ENCODE peak calls at places on chromosomes 16 and 17, in seven cellular contexts. One of them, this sample, is unnamed. For H3K4me1, the result is how much of the 10 kb centered on the place peaks cover.

GRCh38 chr16:16093625-16094332 is 129.5 kb downstream of the ABCC6 start:
- DNase-seq in A549: no peak
- DNase-seq in naive thymus-derived CD4-positive, alpha-beta T cell: no peak
- DNase-seq in ovary: peak
- DNase-seq in cardiac muscle cell: no peak
- DNase-seq in astrocyte: no peak
- DNase-seq in CD8-positive, alpha-beta T cell: no peak
- DNase-seq in this sample: no peak

GRCh38 chr16:774086-775001 is 13.8 kb downstream of the MSLN start:
- DNase-seq in A549: no peak
- DNase-seq in naive thymus-derived CD4-positive, alpha-beta T cell: no peak
- DNase-seq in ovary: no peak
- DNase-seq in cardiac muscle cell: no peak
- DNase-seq in astrocyte: no peak
- DNase-seq in CD8-positive, alpha-beta T cell: no peak
- DNase-seq in this sample: no peak

GRCh38 chr17:61183793-61184192 is 215.8 kb upstream of the TBX2 start:
- DNase-seq in A549: no peak
- DNase-seq in naive thymus-derived CD4-positive, alpha-beta T cell: no peak
- DNase-seq in ovary: no peak
- DNase-seq in cardiac muscle cell: no peak
- DNase-seq in astrocyte: no peak
- DNase-seq in CD8-positive, alpha-beta T cell: no peak
- DNase-seq in this sample: no peak

GRCh38 chr16:28863929-28864886 is 565 bp downstream of the SH2B1 start:
- DNase-seq in A549: no peak
- DNase-seq in naive thymus-derived CD4-positive, alpha-beta T cell: no peak
- DNase-seq in ovary: peak
- DNase-seq in cardiac muscle cell: peak
- DNase-seq in astrocyte: peak
- DNase-seq in CD8-positive, alpha-beta T cell: no peak
- DNase-seq in this sample: no peak

GRCh38 chr16:14399397-14400284 is 230.4 kb downstream of the PARN start:
- DNase-seq in A549: peak
- DNase-seq in naive thymus-derived CD4-positive, alpha-beta T cell: no peak
- DNase-seq in ovary: peak
- DNase-seq in cardiac muscle cell: peak
- DNase-seq in astrocyte: peak
- DNase-seq in CD8-positive, alpha-beta T cell: no peak
- DNase-seq in this sample: no peak

GRCh38 chr16:23384878-23385277 is 68.1 kb downstream of the COG7 start:
- DNase-seq in A549: no peak
- DNase-seq in naive thymus-derived CD4-positive, alpha-beta T cell: no peak
- DNase-seq in ovary: no peak
- DNase-seq in cardiac muscle cell: no peak
- DNase-seq in astrocyte: peak
- DNase-seq in CD8-positive, alpha-beta T cell: no peak
- DNase-seq in this sample: no peak

GRCh38 chr17:82983510-82984248 is 95.7 kb upstream of the METRNL start:
- DNase-seq in A549: no peak
- DNase-seq in naive thymus-derived CD4-positive, alpha-beta T cell: no peak
- DNase-seq in ovary: no peak
- DNase-seq in cardiac muscle cell: no peak
- DNase-seq in astrocyte: no peak
- DNase-seq in CD8-positive, alpha-beta T cell: no peak
- DNase-seq in this sample: no peak

GRCh38 chr17:42031584-42031983 is 11.7 kb downstream of the NKIRAS2 start:
- DNase-seq in A549: no peak
- DNase-seq in naive thymus-derived CD4-positive, alpha-beta T cell: no peak
- DNase-seq in ovary: no peak
- DNase-seq in cardiac muscle cell: no peak
- DNase-seq in astrocyte: no peak
- DNase-seq in CD8-positive, alpha-beta T cell: no peak
- DNase-seq in this sample: no peak

GRCh38 chr17:79733692-79734070 is 2.9 kb downstream of the ENPP7 start:
- DNase-seq in A549: no peak
- DNase-seq in naive thymus-derived CD4-positive, alpha-beta T cell: no peak
- DNase-seq in ovary: no peak
- DNase-seq in cardiac muscle cell: no peak
- DNase-seq in astrocyte: no peak
- DNase-seq in CD8-positive, alpha-beta T cell: no peak
- DNase-seq in this sample: no peak

GRCh38 chr16:79042886-79043285 is 557.7 kb downstream of the MAF start:
- DNase-seq in A549: no peak
- DNase-seq in naive thymus-derived CD4-positive, alpha-beta T cell: peak
- DNase-seq in ovary: no peak
- DNase-seq in cardiac muscle cell: no peak
- DNase-seq in astrocyte: no peak
- DNase-seq in CD8-positive, alpha-beta T cell: no peak
- DNase-seq in this sample: no peak

GRCh38 chr17:70190959-70191805 is 21.9 kb downstream of the KCNJ2 start:
- DNase-seq in A549: no peak
- DNase-seq in naive thymus-derived CD4-positive, alpha-beta T cell: no peak
- DNase-seq in ovary: no peak
- DNase-seq in cardiac muscle cell: no peak
- DNase-seq in astrocyte: no peak
- DNase-seq in CD8-positive, alpha-beta T cell: no peak
- DNase-seq in this sample: no peak

GRCh38 chr16:14486520-14487303 is 143.3 kb downstream of the PARN start:
- DNase-seq in A549: peak
- DNase-seq in naive thymus-derived CD4-positive, alpha-beta T cell: no peak
- DNase-seq in ovary: peak
- DNase-seq in cardiac muscle cell: peak
- DNase-seq in astrocyte: peak
- DNase-seq in CD8-positive, alpha-beta T cell: no peak
- DNase-seq in this sample: no peak

GRCh38 chr16:25110392-25110947 is 1.1 kb upstream of the LCMT1 start:
- DNase-seq in A549: no peak
- DNase-seq in naive thymus-derived CD4-positive, alpha-beta T cell: no peak
- DNase-seq in ovary: no peak
- DNase-seq in cardiac muscle cell: no peak
- DNase-seq in astrocyte: no peak
- DNase-seq in CD8-positive, alpha-beta T cell: no peak
- DNase-seq in this sample: peak

GRCh38 chr17:34981538-34982241 is 1.4 kb downstream of the LIG3 start:
- DNase-seq in A549: no peak
- DNase-seq in naive thymus-derived CD4-positive, alpha-beta T cell: no peak
- DNase-seq in ovary: no peak
- DNase-seq in cardiac muscle cell: peak
- DNase-seq in astrocyte: peak
- DNase-seq in CD8-positive, alpha-beta T cell: no peak
- DNase-seq in this sample: no peak

GRCh38 chr17:36856169-36856568 is 81.1 kb upstream of the LHX1 start:
- DNase-seq in A549: no peak
- DNase-seq in naive thymus-derived CD4-positive, alpha-beta T cell: no peak
- DNase-seq in ovary: no peak
- DNase-seq in cardiac muscle cell: no peak
- DNase-seq in astrocyte: no peak
- DNase-seq in CD8-positive, alpha-beta T cell: no peak
- DNase-seq in this sample: no peak
- H3K4me1 ChIP-seq in A549: under half
- H3K4me1 ChIP-seq in naive thymus-derived CD4-positive, alpha-beta T cell: under half
- H3K4me1 ChIP-seq in ovary: under half
- H3K4me1 ChIP-seq in cardiac muscle cell: under half
- H3K4me1 ChIP-seq in astrocyte: under half
- H3K4me1 ChIP-seq in CD8-positive, alpha-beta T cell: under half
- H3K4me1 ChIP-seq in this sample: under half

GRCh38 chr17:2595200-2595599 is 1.7 kb downstream of the PAFAH1B1 start:
- DNase-seq in A549: no peak
- DNase-seq in naive thymus-derived CD4-positive, alpha-beta T cell: no peak
- DNase-seq in ovary: no peak
- DNase-seq in cardiac muscle cell: no peak
- DNase-seq in astrocyte: no peak
- DNase-seq in CD8-positive, alpha-beta T cell: no peak
- DNase-seq in this sample: no peak
- H3K4me1 ChIP-seq in A549: under half
- H3K4me1 ChIP-seq in naive thymus-derived CD4-positive, alpha-beta T cell: under half
- H3K4me1 ChIP-seq in ovary: under half
- H3K4me1 ChIP-seq in cardiac muscle cell: under half
- H3K4me1 ChIP-seq in astrocyte: under half
- H3K4me1 ChIP-seq in CD8-positive, alpha-beta T cell: under half
- H3K4me1 ChIP-seq in this sample: under half

DNA sequence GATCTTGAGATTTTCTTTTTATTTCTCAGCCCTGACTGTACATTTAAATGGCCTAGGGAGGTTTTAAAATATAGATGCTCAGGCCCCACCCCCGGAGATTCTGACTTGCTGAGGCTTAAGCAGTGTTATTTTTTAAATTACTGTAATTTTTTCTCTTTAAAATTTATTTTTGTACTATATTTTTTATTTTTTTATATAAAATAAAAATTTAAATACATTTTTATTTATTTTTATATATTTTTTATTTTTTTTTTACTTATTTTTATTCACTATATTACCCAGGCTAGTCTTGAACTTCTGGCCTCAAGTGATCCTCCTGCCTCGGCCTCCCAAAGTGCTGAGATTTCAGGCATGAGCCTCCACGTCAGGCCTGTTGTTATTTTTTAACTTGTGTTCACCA is 83.3 kb downstream of the KATNIP start:
- DNase-seq in A549: no peak
- DNase-seq in naive thymus-derived CD4-positive, alpha-beta T cell: no peak
- DNase-seq in ovary: no peak
- DNase-seq in cardiac muscle cell: no peak
- DNase-seq in astrocyte: no peak
- DNase-seq in CD8-positive, alpha-beta T cell: no peak
- DNase-seq in this sample: no peak
- H3K4me1 ChIP-seq in A549: under half
- H3K4me1 ChIP-seq in naive thymus-derived CD4-positive, alpha-beta T cell: under half
- H3K4me1 ChIP-seq in ovary: under half
- H3K4me1 ChIP-seq in cardiac muscle cell: under half
- H3K4me1 ChIP-seq in astrocyte: under half
- H3K4me1 ChIP-seq in CD8-positive, alpha-beta T cell: under half
- H3K4me1 ChIP-seq in this sample: under half

GRCh38 chr16:2024026-2024425 is 2.7 kb upstream of the NHERF2 start:
- DNase-seq in A549: no peak
- DNase-seq in naive thymus-derived CD4-positive, alpha-beta T cell: no peak
- DNase-seq in ovary: no peak
- DNase-seq in cardiac muscle cell: no peak
- DNase-seq in astrocyte: no peak
- DNase-seq in CD8-positive, alpha-beta T cell: no peak
- DNase-seq in this sample: no peak
- H3K4me1 ChIP-seq in A549: under half
- H3K4me1 ChIP-seq in naive thymus-derived CD4-positive, alpha-beta T cell: under half
- H3K4me1 ChIP-seq in ovary: under half
- H3K4me1 ChIP-seq in cardiac muscle cell: under half
- H3K4me1 ChIP-seq in astrocyte: under half
- H3K4me1 ChIP-seq in CD8-positive, alpha-beta T cell: under half
- H3K4me1 ChIP-seq in this sample: under half

DNA sequence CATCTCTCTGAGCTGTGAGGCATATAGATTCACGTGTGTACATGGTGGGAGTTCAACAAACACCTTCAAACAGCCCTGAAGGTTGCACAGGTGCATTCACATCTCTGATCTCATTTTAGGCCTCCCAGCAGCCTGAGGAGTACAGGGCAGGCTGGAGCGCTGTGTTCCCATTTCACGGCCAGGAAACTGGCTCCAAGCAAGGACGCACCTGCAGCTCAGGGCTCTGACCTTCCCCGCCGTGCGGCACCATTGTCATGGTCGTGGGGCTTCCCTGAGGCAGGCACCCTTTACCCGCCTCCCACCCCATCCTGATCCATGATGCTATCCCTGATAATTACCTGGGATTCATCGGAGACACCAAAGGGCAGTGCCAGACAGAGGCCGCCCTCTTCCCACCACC is 4.8 kb upstream of the CD300A start:
- DNase-seq in A549: no peak
- DNase-seq in naive thymus-derived CD4-positive, alpha-beta T cell: no peak
- DNase-seq in ovary: no peak
- DNase-seq in cardiac muscle cell: no peak
- DNase-seq in astrocyte: no peak
- DNase-seq in CD8-positive, alpha-beta T cell: no peak
- DNase-seq in this sample: no peak
- H3K4me1 ChIP-seq in A549: under half
- H3K4me1 ChIP-seq in naive thymus-derived CD4-positive, alpha-beta T cell: half or more
- H3K4me1 ChIP-seq in ovary: under half
- H3K4me1 ChIP-seq in cardiac muscle cell: under half
- H3K4me1 ChIP-seq in astrocyte: under half
- H3K4me1 ChIP-seq in CD8-positive, alpha-beta T cell: half or more
- H3K4me1 ChIP-seq in this sample: under half

DNA sequence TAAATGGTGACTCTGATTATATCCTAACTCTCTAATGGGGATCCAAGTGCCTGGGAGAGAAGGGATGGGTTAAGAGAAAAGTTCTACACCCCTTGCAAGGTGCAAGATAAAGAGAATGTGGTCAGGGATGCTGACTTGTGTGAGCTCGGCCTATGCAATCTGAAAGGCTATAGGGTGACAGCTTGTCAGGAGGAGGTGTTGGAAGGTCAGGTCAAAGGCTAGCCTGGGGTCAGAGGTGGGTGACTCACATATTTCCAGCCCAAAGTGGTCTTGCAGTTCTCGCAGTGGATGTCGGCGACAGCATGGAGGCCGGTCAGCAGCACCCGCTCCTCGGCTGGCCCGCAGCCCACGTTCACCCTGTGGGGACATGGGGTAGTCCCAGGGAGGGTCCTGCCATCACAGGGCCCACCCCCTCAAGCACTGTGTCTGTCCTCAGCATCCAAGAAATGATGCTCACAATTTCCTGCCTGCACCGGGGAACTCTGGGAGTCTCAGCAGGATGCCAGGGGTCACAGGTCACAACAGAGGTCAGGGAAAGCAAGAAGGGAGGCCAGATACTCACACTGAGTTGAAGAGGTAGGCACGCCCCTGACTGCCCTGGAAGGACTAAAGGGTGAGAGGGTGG is 1.4 kb downstream of the YPEL3 start:
- DNase-seq in A549: no peak
- DNase-seq in naive thymus-derived CD4-positive, alpha-beta T cell: no peak
- DNase-seq in ovary: peak
- DNase-seq in cardiac muscle cell: no peak
- DNase-seq in astrocyte: no peak
- DNase-seq in CD8-positive, alpha-beta T cell: no peak
- DNase-seq in this sample: no peak
- H3K4me1 ChIP-seq in A549: under half
- H3K4me1 ChIP-seq in naive thymus-derived CD4-positive, alpha-beta T cell: under half
- H3K4me1 ChIP-seq in ovary: under half
- H3K4me1 ChIP-seq in cardiac muscle cell: under half
- H3K4me1 ChIP-seq in astrocyte: under half
- H3K4me1 ChIP-seq in CD8-positive, alpha-beta T cell: half or more
- H3K4me1 ChIP-seq in this sample: under half

DNA sequence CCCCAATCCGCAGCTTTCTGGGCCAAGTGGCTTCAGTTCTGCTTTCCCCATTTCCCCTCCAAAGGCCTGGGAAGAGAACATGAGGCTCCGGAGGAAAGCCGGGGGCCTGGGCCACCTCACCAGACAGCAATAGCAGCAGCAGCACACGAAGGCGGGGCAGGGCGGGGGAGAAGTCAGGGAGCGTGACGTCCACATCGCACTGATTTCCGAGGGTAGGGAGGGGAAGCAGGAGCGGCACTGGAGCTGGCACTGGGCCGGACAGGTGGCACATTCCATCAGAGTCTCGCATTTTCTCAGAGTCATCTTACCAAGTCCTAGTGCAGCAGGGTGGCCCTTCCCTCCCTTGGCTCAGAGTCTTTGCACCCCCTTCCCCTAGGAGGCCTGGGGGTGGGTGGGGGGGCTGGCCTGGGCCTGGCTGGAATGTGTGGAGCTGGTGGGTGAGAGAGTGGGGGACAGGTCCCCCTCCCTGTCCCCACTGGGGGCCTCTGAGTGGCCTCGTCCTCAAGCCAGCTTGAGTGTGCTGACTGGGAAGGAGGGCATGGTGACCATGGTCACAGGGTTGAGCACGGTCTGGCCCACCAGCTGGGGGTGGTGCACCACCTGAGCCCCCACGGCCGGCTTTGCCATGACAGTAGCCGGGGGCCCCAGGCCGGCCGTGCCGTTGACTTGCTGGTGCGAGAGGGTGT is 14.3 kb downstream of the MNT start:
- DNase-seq in A549: no peak
- DNase-seq in naive thymus-derived CD4-positive, alpha-beta T cell: no peak
- DNase-seq in ovary: no peak
- DNase-seq in cardiac muscle cell: no peak
- DNase-seq in astrocyte: no peak
- DNase-seq in CD8-positive, alpha-beta T cell: no peak
- DNase-seq in this sample: no peak
- H3K4me1 ChIP-seq in A549: under half
- H3K4me1 ChIP-seq in naive thymus-derived CD4-positive, alpha-beta T cell: under half
- H3K4me1 ChIP-seq in ovary: under half
- H3K4me1 ChIP-seq in cardiac muscle cell: under half
- H3K4me1 ChIP-seq in astrocyte: under half
- H3K4me1 ChIP-seq in CD8-positive, alpha-beta T cell: under half
- H3K4me1 ChIP-seq in this sample: under half